ENCODE peak calls at places on chromosomes 5 and 9, in six cellular contexts. One of them, this sample, is unnamed.

GRCh38 chr5:53613036-53613435 is 52.6 kb downstream of the NDUFS4 start:
- DNase-seq in vagina: no peak
- DNase-seq in HCT116: no peak
- DNase-seq in sigmoid colon: no peak
- DNase-seq in K562: no peak
- DNase-seq in transverse colon: no peak
- DNase-seq in this sample: no peak

GRCh38 chr9:118463419-118463818 is 759.2 kb downstream of the TLR4 start:
- DNase-seq in vagina: no peak
- DNase-seq in HCT116: no peak
- DNase-seq in sigmoid colon: no peak
- DNase-seq in K562: no peak
- DNase-seq in transverse colon: no peak
- DNase-seq in this sample: no peak

GRCh38 chr5:15690611-15691010 is 190.6 kb downstream of the FBXL7 start:
- DNase-seq in vagina: no peak
- DNase-seq in HCT116: no peak
- DNase-seq in sigmoid colon: no peak
- DNase-seq in K562: no peak
- DNase-seq in transverse colon: no peak
- DNase-seq in this sample: no peak

GRCh38 chr5:93675458-93676450 is 65.6 kb downstream of the POU5F2 start:
- DNase-seq in vagina: no peak
- DNase-seq in HCT116: no peak
- DNase-seq in sigmoid colon: no peak
- DNase-seq in K562: no peak
- DNase-seq in transverse colon: no peak
- DNase-seq in this sample: no peak

GRCh38 chr9:118563677-118564076 is 805.6 kb downstream of the BRINP1 start:
- DNase-seq in vagina: no peak
- DNase-seq in HCT116: no peak
- DNase-seq in sigmoid colon: no peak
- DNase-seq in K562: no peak
- DNase-seq in transverse colon: no peak
- DNase-seq in this sample: no peak

GRCh38 chr9:38263534-38263933 is 129.0 kb upstream of the ALDH1B1 start:
- DNase-seq in vagina: no peak
- DNase-seq in HCT116: peak
- DNase-seq in sigmoid colon: no peak
- DNase-seq in K562: no peak
- DNase-seq in transverse colon: no peak
- DNase-seq in this sample: no peak

GRCh38 chr5:142770650-142771609 is 753 bp downstream of the ARHGAP26 start:
- DNase-seq in vagina: no peak
- DNase-seq in HCT116: no peak
- DNase-seq in sigmoid colon: peak
- DNase-seq in K562: peak
- DNase-seq in transverse colon: peak
- DNase-seq in this sample: peak

GRCh38 chr5:59992206-59992605 is 98.7 kb upstream of the PDE4D start:
- DNase-seq in vagina: no peak
- DNase-seq in HCT116: no peak
- DNase-seq in sigmoid colon: no peak
- DNase-seq in K562: no peak
- DNase-seq in transverse colon: no peak
- DNase-seq in this sample: no peak

GRCh38 chr5:114358329-114358728 is 3.5 kb upstream of the KCNN2 start:
- DNase-seq in vagina: no peak
- DNase-seq in HCT116: no peak
- DNase-seq in sigmoid colon: no peak
- DNase-seq in K562: no peak
- DNase-seq in transverse colon: no peak
- DNase-seq in this sample: no peak

GRCh38 chr5:93221-93980 is 1.4 kb downstream of the PLEKHG4B start:
- DNase-seq in vagina: no peak
- DNase-seq in HCT116: no peak
- DNase-seq in sigmoid colon: no peak
- DNase-seq in K562: no peak
- DNase-seq in transverse colon: no peak
- DNase-seq in this sample: no peak

GRCh38 chr9:128554155-128554862 is 1.9 kb downstream of the SPTAN1 start:
- DNase-seq in vagina: no peak
- DNase-seq in HCT116: peak
- DNase-seq in sigmoid colon: peak
- DNase-seq in K562: peak
- DNase-seq in transverse colon: peak
- DNase-seq in this sample: no peak

GRCh38 chr5:51345106-51345505 is 38.1 kb upstream of the ISL1 start:
- DNase-seq in vagina: no peak
- DNase-seq in HCT116: peak
- DNase-seq in sigmoid colon: no peak
- DNase-seq in K562: no peak
- DNase-seq in transverse colon: no peak
- DNase-seq in this sample: no peak

GRCh38 chr5:149406979-149407306 is 27.9 kb upstream of the IL17B start:
- DNase-seq in vagina: no peak
- DNase-seq in HCT116: no peak
- DNase-seq in sigmoid colon: no peak
- DNase-seq in K562: no peak
- DNase-seq in transverse colon: no peak
- DNase-seq in this sample: no peak

GRCh38 chr9:68819065-68819464 is 114.0 kb downstream of the PIP5K1B start:
- DNase-seq in vagina: no peak
- DNase-seq in HCT116: no peak
- DNase-seq in sigmoid colon: no peak
- DNase-seq in K562: peak
- DNase-seq in transverse colon: no peak
- DNase-seq in this sample: no peak

GRCh38 chr5:108260105-108260857 is 121.6 kb downstream of the FBXL17 start:
- DNase-seq in vagina: no peak
- DNase-seq in HCT116: peak
- DNase-seq in sigmoid colon: peak
- DNase-seq in K562: peak
- DNase-seq in transverse colon: peak
- DNase-seq in this sample: peak

GRCh38 chr5:160171656-160172055 is 52.4 kb upstream of the PWWP2A start:
- DNase-seq in vagina: no peak
- DNase-seq in HCT116: no peak
- DNase-seq in sigmoid colon: no peak
- DNase-seq in K562: no peak
- DNase-seq in transverse colon: no peak
- DNase-seq in this sample: no peak

GRCh38 chr9:91841591-91841990 is 108.4 kb downstream of the ROR2 start:
- DNase-seq in vagina: no peak
- DNase-seq in HCT116: no peak
- DNase-seq in sigmoid colon: no peak
- DNase-seq in K562: no peak
- DNase-seq in transverse colon: no peak
- DNase-seq in this sample: no peak

GRCh38 chr5:127876384-127876783 is 173.2 kb downstream of the CCDC192 start:
- DNase-seq in vagina: no peak
- DNase-seq in HCT116: peak
- DNase-seq in sigmoid colon: no peak
- DNase-seq in K562: no peak
- DNase-seq in transverse colon: no peak
- DNase-seq in this sample: no peak

GRCh38 chr9:130897105-130897751 is 616 bp upstream of the QRFP start:
- DNase-seq in vagina: no peak
- DNase-seq in HCT116: no peak
- DNase-seq in sigmoid colon: no peak
- DNase-seq in K562: no peak
- DNase-seq in transverse colon: no peak
- DNase-seq in this sample: no peak

GRCh38 chr9:1938675-1939170 is 76.4 kb upstream of the SMARCA2 start:
- DNase-seq in vagina: no peak
- DNase-seq in HCT116: no peak
- DNase-seq in sigmoid colon: no peak
- DNase-seq in K562: no peak
- DNase-seq in transverse colon: no peak
- DNase-seq in this sample: peak

GRCh38 chr9:101487443-101487855 is 46.2 kb upstream of the RNF20 start:
- DNase-seq in vagina: no peak
- DNase-seq in HCT116: no peak
- DNase-seq in sigmoid colon: no peak
- DNase-seq in K562: no peak
- DNase-seq in transverse colon: no peak
- DNase-seq in this sample: no peak

GRCh38 chr5:73422164-73422563 is 26.4 kb downstream of the FOXD1 start:
- DNase-seq in vagina: no peak
- DNase-seq in HCT116: no peak
- DNase-seq in sigmoid colon: no peak
- DNase-seq in K562: no peak
- DNase-seq in transverse colon: no peak
- DNase-seq in this sample: no peak

GRCh38 chr9:38316166-38316765 is 76.2 kb upstream of the ALDH1B1 start:
- DNase-seq in vagina: peak
- DNase-seq in HCT116: no peak
- DNase-seq in sigmoid colon: no peak
- DNase-seq in K562: no peak
- DNase-seq in transverse colon: no peak
- DNase-seq in this sample: no peak

GRCh38 chr5:62284946-62285891 is 20.8 kb upstream of the KIF2A start:
- DNase-seq in vagina: no peak
- DNase-seq in HCT116: no peak
- DNase-seq in sigmoid colon: no peak
- DNase-seq in K562: peak
- DNase-seq in transverse colon: no peak
- DNase-seq in this sample: no peak

GRCh38 chr9:93456022-93456421 is 2.6 kb upstream of the FAM120AOS start:
- DNase-seq in vagina: no peak
- DNase-seq in HCT116: no peak
- DNase-seq in sigmoid colon: no peak
- DNase-seq in K562: no peak
- DNase-seq in transverse colon: no peak
- DNase-seq in this sample: no peak

GRCh38 chr9:93452710-93453046 is 703 bp downstream of the FAM120AOS start:
- DNase-seq in vagina: no peak
- DNase-seq in HCT116: no peak
- DNase-seq in sigmoid colon: no peak
- DNase-seq in K562: peak
- DNase-seq in transverse colon: peak
- DNase-seq in this sample: no peak

GRCh38 chr9:93450817-93451761 is at the start of gene FAM120A:
- DNase-seq in vagina: no peak
- DNase-seq in HCT116: peak
- DNase-seq in sigmoid colon: peak
- DNase-seq in K562: peak
- DNase-seq in transverse colon: peak
- DNase-seq in this sample: peak

GRCh38 chr9:93451762-93452709 is 551 bp downstream of the FAM120A start:
- DNase-seq in vagina: no peak
- DNase-seq in HCT116: no peak
- DNase-seq in sigmoid colon: peak
- DNase-seq in K562: peak
- DNase-seq in transverse colon: peak
- DNase-seq in this sample: peak

GRCh38 chr9:93453047-93453914 is at the start of gene FAM120AOS:
- DNase-seq in vagina: peak
- DNase-seq in HCT116: peak
- DNase-seq in sigmoid colon: peak
- DNase-seq in K562: peak
- DNase-seq in transverse colon: peak
- DNase-seq in this sample: peak
- TF ChIP-seq POLR2A in vagina: no peak
- TF ChIP-seq POLR2A in HCT116: peak
- TF ChIP-seq POLR2A in sigmoid colon: peak
- TF ChIP-seq POLR2A in K562: peak
- TF ChIP-seq POLR2A in transverse colon: peak
- TF ChIP-seq POLR2A in this sample: no peak

GRCh38 chr5:159133041-159133741 is 33.5 kb upstream of the EBF1 start:
- DNase-seq in vagina: no peak
- DNase-seq in HCT116: peak
- DNase-seq in sigmoid colon: no peak
- DNase-seq in K562: peak
- DNase-seq in transverse colon: no peak
- DNase-seq in this sample: peak
- TF ChIP-seq POLR2AphosphoS5 in vagina: peak
- TF ChIP-seq POLR2AphosphoS5 in HCT116: no peak
- TF ChIP-seq POLR2AphosphoS5 in sigmoid colon: no peak
- TF ChIP-seq POLR2AphosphoS5 in K562: no peak
- TF ChIP-seq POLR2AphosphoS5 in transverse colon: no peak
- TF ChIP-seq POLR2AphosphoS5 in this sample: no peak

DNA sequence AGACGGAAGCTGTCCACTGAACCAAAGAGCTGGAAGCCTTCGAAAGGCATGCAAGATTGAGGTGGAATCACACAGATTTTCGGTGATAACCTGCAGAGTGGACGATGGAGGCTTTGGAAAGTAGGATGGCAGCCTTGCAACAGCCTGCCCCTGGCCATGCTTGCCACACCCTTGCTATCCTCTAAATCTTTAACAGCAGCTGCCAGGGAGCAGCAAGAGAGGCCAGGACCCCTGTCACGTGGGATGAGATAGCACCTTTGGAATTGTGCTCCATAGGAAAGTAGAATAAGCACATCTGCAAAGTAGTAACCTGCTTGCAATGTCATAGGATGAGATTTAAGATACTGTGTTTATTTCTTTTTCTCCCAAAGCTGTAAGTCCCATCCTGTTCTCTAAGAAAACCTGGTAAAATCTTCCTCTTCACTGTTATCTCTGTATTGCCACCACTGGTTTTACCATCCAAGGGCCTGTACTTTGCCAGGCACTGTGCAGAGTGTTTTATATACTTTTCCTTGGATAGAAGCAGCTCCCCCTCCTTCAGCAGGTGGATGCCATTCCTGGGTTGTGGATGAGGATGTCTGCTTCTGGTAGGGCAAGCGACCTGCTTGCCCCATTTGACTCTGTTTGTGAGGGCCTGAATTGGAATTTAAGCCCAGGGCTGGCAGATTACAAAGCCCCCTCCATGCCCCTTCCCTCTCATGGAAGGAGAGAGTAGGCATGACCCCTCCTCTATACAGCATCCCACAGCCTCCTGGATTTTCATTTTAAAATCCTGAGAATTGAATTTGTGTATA is 10.1 kb downstream of the TRIO start:
- DNase-seq in vagina: peak
- DNase-seq in HCT116: no peak
- DNase-seq in sigmoid colon: no peak
- DNase-seq in K562: no peak
- DNase-seq in transverse colon: no peak
- DNase-seq in this sample: no peak
- TF ChIP-seq POLR2A in vagina: no peak
- TF ChIP-seq POLR2A in HCT116: no peak
- TF ChIP-seq POLR2A in sigmoid colon: no peak
- TF ChIP-seq POLR2A in K562: no peak
- TF ChIP-seq POLR2A in transverse colon: no peak
- TF ChIP-seq POLR2A in this sample: no peak

DNA sequence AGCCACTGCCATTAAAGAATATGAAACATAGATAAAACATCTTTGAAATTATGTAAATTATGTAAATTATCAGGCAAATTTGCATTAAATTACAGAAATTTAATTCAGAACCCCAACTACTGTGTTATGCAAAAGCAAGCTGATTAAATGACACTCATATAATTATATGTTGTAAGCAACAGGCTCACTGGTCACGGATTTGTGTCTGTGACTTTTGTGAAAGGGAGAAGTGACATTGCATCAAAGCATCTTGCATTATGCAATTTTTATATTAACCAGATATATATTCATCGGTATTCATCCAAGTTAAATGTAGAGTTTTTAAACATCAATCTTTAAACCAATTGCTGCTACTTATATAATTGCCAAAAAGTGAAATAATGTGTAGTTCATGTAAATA is 13.0 kb upstream of the GLIPR2 start:
- DNase-seq in vagina: no peak
- DNase-seq in HCT116: no peak
- DNase-seq in sigmoid colon: no peak
- DNase-seq in K562: no peak
- DNase-seq in transverse colon: no peak
- DNase-seq in this sample: no peak
- TF ChIP-seq POLR2AphosphoS5 in vagina: no peak
- TF ChIP-seq POLR2AphosphoS5 in HCT116: no peak
- TF ChIP-seq POLR2AphosphoS5 in sigmoid colon: no peak
- TF ChIP-seq POLR2AphosphoS5 in K562: no peak
- TF ChIP-seq POLR2AphosphoS5 in transverse colon: no peak
- TF ChIP-seq POLR2AphosphoS5 in this sample: no peak

This sample was measured in GM12892.